ENCODE peak calls at places on chromosomes 16 and 17, in six cellular contexts. U is HCT116, N is NT2/D1, F is K562, B is H1, Y is HepG2. J is an unnamed sample.

GRCh38 chr16:2148714-2149629 is 547 bp downstream of the RAB26 start:
- DNase-seq in B (no peak), N (no peak), F (peak), U (no peak), Y (no peak), J (no peak)

GRCh38 chr17:77503916-77504651 is 363.3 kb downstream of the SEC14L1 start:
- DNase-seq in U (no peak), B (no peak), N (no peak), Y (no peak), F (no peak), J (no peak)

GRCh38 chr17:50501906-50502642 is 6.2 kb upstream of the MYCBPAP start:
- DNase-seq in N (no peak), F (no peak), U (no peak), Y (no peak), B (no peak), J (no peak)

GRCh38 chr17:44310188-44310587 is 1.8 kb downstream of the RUNDC3A start:
- DNase-seq in U (no peak), N (no peak), F (no peak), B (no peak), Y (no peak), J (no peak)

GRCh38 chr17:11300201-11300600 is 59.2 kb downstream of the SHISA6 start:
- DNase-seq in N (no peak), Y (no peak), F (no peak), B (no peak), U (no peak), J (no peak)

GRCh38 chr17:49901460-49902331 is 53.8 kb upstream of the TAC4 start:
- DNase-seq in B (no peak), N (no peak), U (peak), Y (peak), F (no peak), J (no peak)

GRCh38 chr16:56898847-56899246 is 33.1 kb upstream of the HERPUD1 start:
- DNase-seq in Y (no peak), F (no peak), U (no peak), B (no peak), N (no peak), J (peak)

GRCh38 chr17:8041249-8041928 is 2.5 kb downstream of the ALOX15B start:
- DNase-seq in Y (peak), F (peak), N (peak), B (no peak), U (peak), J (no peak)

GRCh38 chr16:57504001-57504400 is 17.7 kb upstream of the DOK4 start:
- DNase-seq in F (no peak), B (no peak), U (no peak), N (no peak), Y (no peak), J (no peak)

GRCh38 chr16:872436-873242 is 72.1 kb upstream of the GNG13 start:
- DNase-seq in F (no peak), N (no peak), B (no peak), U (no peak), Y (no peak), J (no peak)

GRCh38 chr16:49452108-49452507 is 78.5 kb downstream of the C16orf78 start:
- DNase-seq in Y (no peak), F (no peak), U (no peak), N (no peak), B (no peak), J (no peak)

GRCh38 chr16:56332464-56333079 is 92.8 kb downstream of the AMFR start:
- DNase-seq in Y (peak), N (peak), F (peak), U (peak), B (no peak), J (no peak)

GRCh38 chr17:5555254-5555653 is 29.1 kb downstream of the NLRP1 start:
- DNase-seq in F (no peak), U (no peak), B (no peak), Y (no peak), N (no peak), J (no peak)

GRCh38 chr17:59121901-59122480 is 15.3 kb upstream of the TRIM37 start:
- DNase-seq in F (no peak), U (no peak), N (no peak), B (no peak), Y (no peak), J (no peak)

GRCh38 chr17:13865650-13866049 is 203.7 kb upstream of the COX10 start:
- DNase-seq in U (no peak), N (no peak), F (no peak), Y (no peak), B (no peak), J (no peak)

GRCh38 chr17:42407289-42407836 is 15.7 kb downstream of the CAVIN1 start:
- DNase-seq in U (no peak), B (no peak), N (no peak), Y (peak), F (peak), J (no peak)

GRCh38 chr16:3157229-3158013 is 22.6 kb downstream of the ZNF213 start:
- DNase-seq in N (peak), B (no peak), F (peak), U (peak), Y (peak), J (no peak)

GRCh38 chr17:20935740-20936139 is 107.1 kb downstream of the USP22 start:
- DNase-seq in N (no peak), F (no peak), B (no peak), Y (no peak), U (no peak), J (no peak)

GRCh38 chr17:7355053-7355452 is at the start of gene TMEM95:
- DNase-seq in B (no peak), Y (no peak), U (no peak), N (no peak), F (no peak), J (no peak)

GRCh38 chr16:11356573-11357331 is 11.5 kb downstream of the RMI2 start:
- DNase-seq in U (no peak), F (peak), N (peak), B (peak), Y (peak), J (no peak)

GRCh38 chr17:71163121-71163812 is 957.6 kb upstream of the SOX9 start:
- DNase-seq in Y (no peak), B (no peak), F (no peak), N (no peak), U (no peak), J (no peak)

DNA sequence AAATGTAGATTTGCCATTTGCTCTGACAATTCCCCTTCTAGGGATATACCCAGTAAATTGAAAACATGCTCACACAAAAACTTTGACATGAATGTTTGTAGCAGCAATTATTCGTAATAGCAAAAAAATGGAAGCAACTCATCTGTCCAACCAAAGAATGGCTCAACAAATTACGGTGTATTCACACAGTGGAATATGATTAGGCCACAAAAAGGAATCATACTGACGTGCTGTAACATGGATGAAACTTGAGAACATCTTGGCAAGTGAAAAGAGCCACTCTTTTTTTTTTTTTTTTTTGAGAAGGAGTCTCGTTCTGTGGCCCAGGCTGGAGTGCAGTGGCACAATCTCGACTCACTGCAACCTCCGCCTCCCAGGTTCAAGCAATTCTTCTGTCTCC is 24.1 kb upstream of the SPNS3 start:
- DNase-seq in B (no peak), U (no peak), F (no peak), N (no peak), Y (no peak), J (no peak)
- TF ChIP-seq ZNF274 in B (no peak), U (no peak), F (no peak), N (no peak), Y (no peak), J (no peak)

DNA sequence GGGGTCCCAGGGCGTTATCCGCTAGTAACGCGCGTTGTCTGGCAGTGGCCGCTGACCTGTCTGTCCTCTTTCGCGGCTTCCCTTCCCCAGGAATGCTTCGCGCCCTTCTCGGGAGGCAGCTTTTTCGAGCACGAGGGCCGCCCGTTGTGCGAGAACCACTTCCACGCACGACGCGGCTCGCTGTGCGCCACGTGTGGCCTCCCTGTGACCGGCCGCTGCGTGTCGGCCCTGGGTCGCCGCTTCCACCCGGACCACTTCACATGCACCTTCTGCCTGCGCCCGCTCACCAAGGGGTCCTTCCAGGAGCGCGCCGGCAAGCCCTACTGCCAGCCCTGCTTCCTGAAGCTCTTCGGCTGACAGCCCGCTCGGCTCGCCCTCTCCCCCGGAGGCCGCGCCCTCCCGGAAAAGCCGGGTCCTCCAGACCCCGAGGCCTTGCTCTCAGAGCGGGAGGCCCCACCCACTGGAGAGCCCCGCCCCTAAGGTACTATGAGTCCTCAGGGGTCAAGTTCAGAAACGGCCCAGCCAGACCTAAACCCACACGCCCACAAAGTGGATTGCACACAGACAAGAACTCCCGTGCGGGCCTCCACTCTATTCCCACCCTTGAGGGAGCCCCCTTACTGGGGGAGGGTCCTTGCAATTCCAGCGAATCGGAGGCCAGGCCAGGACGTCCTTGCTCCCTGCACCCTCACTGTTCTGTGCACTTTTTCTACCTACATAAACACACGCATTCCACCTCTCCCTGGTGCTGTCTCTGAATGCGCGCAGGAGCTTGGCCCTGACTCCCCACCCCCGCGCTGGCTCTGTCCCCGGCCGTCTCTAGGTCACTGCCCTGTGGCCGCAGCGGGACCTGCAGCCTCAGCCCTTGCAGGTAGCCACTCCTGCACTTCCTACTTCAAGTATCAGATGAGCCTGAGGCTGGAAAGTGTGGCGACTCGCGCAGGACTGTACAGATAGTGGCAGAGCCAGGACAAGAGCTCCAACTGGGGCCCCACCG is 5.4 kb upstream of the SLC5A2 start:
- DNase-seq in U (no peak), Y (peak), B (no peak), F (peak), N (no peak), J (no peak)
- TF ChIP-seq ZNF274 in U (no peak), Y (peak), B (no peak), F (no peak), N (no peak), J (no peak)

GRCh38 chr17:32127156-32127897 is 15.0 kb upstream of the RHOT1 start:
- DNase-seq in N (no peak), F (peak), U (no peak), Y (no peak), B (no peak), J (peak)
- TF ChIP-seq ZNF274 in N (no peak), F (no peak), U (no peak), Y (no peak), B (no peak), J (no peak)

DNA sequence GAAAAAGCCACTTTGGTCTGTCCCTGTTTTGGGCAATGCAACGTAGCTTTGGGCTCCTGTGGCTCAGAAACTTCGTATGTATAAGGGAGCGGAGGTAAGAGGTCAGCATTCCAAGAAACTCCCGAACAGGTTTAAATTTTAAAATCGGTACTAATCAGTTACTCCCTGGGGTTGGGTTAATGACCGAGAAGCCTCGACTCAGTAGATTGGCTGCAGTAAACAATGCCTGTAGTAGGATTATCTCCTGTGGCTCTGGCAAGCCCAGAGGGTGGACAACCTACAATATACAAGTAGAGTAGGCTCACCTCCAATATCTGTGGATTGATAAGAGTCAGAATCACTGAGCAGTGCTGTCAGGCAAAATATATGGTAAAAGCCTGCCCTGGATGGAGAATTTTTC is 1.6 kb upstream of the GNA13 start:
- DNase-seq in N (no peak), U (no peak), F (no peak), Y (no peak), B (no peak), J (no peak)
- TF ChIP-seq ZNF274 in N (no peak), U (no peak), F (no peak), Y (no peak), B (no peak), J (no peak)

GRCh38 chr17:76405967-76406647 is 21.7 kb downstream of the SPHK1 start:
- DNase-seq in N (no peak), B (no peak), Y (no peak), U (no peak), F (peak), J (no peak)
- TF ChIP-seq ZNF274 in N (no peak), B (no peak), Y (no peak), U (no peak), F (peak), J (no peak)

J was measured in GM12878.